ENCODE peak calls at places on chromosomes 13 and 19, in five cellular contexts. One of them, this sample, is unnamed.
A peak's percentile ranks its signal among the peaks of the same experiment; 100 is the strongest.

GRCh38 chr13:39462456-39462855 is 140.5 kb downstream of the LHFPL6 start:
- DNase-seq in ovary: no peak
- DNase-seq in lower leg skin: no peak
- DNase-seq in body of pancreas: no peak
- DNase-seq in GM12892: no peak
- DNase-seq in this sample: no peak

GRCh38 chr19:2282062-2282861 is at the start of gene PEAK3:
- DNase-seq in body of pancreas: peak; percentile 78
- DNase-seq in lower leg skin: peak; percentile 96
- DNase-seq in ovary: no peak
- DNase-seq in GM12892: no peak
- DNase-seq in this sample: peak; percentile 87

GRCh38 chr19:55344444-55344843 is 4.8 kb downstream of the KMT5C start:
- DNase-seq in ovary: no peak
- DNase-seq in GM12892: no peak
- DNase-seq in lower leg skin: no peak
- DNase-seq in body of pancreas: no peak
- DNase-seq in this sample: no peak

GRCh38 chr13:23710366-23710765 is 140.2 kb downstream of the TNFRSF19 start:
- DNase-seq in GM12892: no peak
- DNase-seq in ovary: no peak
- DNase-seq in lower leg skin: no peak
- DNase-seq in body of pancreas: no peak
- DNase-seq in this sample: no peak

GRCh38 chr13:50379584-50379983 is 364.3 kb downstream of the KCNRG start:
- DNase-seq in ovary: no peak
- DNase-seq in lower leg skin: no peak
- DNase-seq in body of pancreas: no peak
- DNase-seq in GM12892: no peak
- DNase-seq in this sample: no peak

GRCh38 chr19:38264486-38265212 is at the start of gene SPINT2:
- DNase-seq in body of pancreas: no peak
- DNase-seq in GM12892: no peak
- DNase-seq in lower leg skin: peak; percentile 95
- DNase-seq in ovary: no peak
- DNase-seq in this sample: no peak

GRCh38 chr13:50220938-50221337 is 205.7 kb downstream of the KCNRG start:
- DNase-seq in lower leg skin: no peak
- DNase-seq in GM12892: no peak
- DNase-seq in ovary: no peak
- DNase-seq in body of pancreas: no peak
- DNase-seq in this sample: no peak

GRCh38 chr13:44165895-44166496 is 207.6 kb upstream of the SERP2 start:
- DNase-seq in lower leg skin: no peak
- DNase-seq in body of pancreas: no peak
- DNase-seq in GM12892: no peak
- DNase-seq in ovary: no peak
- DNase-seq in this sample: no peak

GRCh38 chr13:51840917-51841316 is 4.1 kb downstream of the TMEM272 start:
- DNase-seq in ovary: no peak
- DNase-seq in lower leg skin: no peak
- DNase-seq in body of pancreas: no peak
- DNase-seq in GM12892: no peak
- DNase-seq in this sample: no peak

GRCh38 chr13:97493471-97493870 is 59.5 kb downstream of the RAP2A start:
- DNase-seq in GM12892: no peak
- DNase-seq in lower leg skin: no peak
- DNase-seq in ovary: no peak
- DNase-seq in body of pancreas: no peak
- DNase-seq in this sample: no peak

GRCh38 chr19:40466219-40467006 is at the start of gene SPTBN4:
- DNase-seq in body of pancreas: peak; percentile 39
- DNase-seq in ovary: peak; percentile 44
- DNase-seq in GM12892: no peak
- DNase-seq in lower leg skin: peak; percentile 90
- DNase-seq in this sample: no peak

GRCh38 chr19:17963936-17964691 is 2.8 kb upstream of the KCNN1 start:
- DNase-seq in GM12892: no peak
- DNase-seq in lower leg skin: no peak
- DNase-seq in ovary: no peak
- DNase-seq in body of pancreas: no peak
- DNase-seq in this sample: no peak

GRCh38 chr19:1068111-1069001 is 1.4 kb downstream of the ARHGAP45 start:
- DNase-seq in body of pancreas: peak; percentile 53
- DNase-seq in GM12892: no peak
- DNase-seq in ovary: no peak
- DNase-seq in lower leg skin: no peak
- DNase-seq in this sample: peak; percentile 91

GRCh38 chr19:3982701-3983541 is 2.3 kb downstream of the EEF2 start:
- DNase-seq in body of pancreas: no peak
- DNase-seq in ovary: no peak
- DNase-seq in lower leg skin: no peak
- DNase-seq in GM12892: peak; percentile 17
- DNase-seq in this sample: peak; percentile 73
- TF ChIP-seq POLR2A in body of pancreas: no peak
- TF ChIP-seq POLR2A in ovary: no peak
- TF ChIP-seq POLR2A in lower leg skin: no peak
- TF ChIP-seq POLR2A in GM12892: no peak
- TF ChIP-seq POLR2A in this sample: no peak

DNA sequence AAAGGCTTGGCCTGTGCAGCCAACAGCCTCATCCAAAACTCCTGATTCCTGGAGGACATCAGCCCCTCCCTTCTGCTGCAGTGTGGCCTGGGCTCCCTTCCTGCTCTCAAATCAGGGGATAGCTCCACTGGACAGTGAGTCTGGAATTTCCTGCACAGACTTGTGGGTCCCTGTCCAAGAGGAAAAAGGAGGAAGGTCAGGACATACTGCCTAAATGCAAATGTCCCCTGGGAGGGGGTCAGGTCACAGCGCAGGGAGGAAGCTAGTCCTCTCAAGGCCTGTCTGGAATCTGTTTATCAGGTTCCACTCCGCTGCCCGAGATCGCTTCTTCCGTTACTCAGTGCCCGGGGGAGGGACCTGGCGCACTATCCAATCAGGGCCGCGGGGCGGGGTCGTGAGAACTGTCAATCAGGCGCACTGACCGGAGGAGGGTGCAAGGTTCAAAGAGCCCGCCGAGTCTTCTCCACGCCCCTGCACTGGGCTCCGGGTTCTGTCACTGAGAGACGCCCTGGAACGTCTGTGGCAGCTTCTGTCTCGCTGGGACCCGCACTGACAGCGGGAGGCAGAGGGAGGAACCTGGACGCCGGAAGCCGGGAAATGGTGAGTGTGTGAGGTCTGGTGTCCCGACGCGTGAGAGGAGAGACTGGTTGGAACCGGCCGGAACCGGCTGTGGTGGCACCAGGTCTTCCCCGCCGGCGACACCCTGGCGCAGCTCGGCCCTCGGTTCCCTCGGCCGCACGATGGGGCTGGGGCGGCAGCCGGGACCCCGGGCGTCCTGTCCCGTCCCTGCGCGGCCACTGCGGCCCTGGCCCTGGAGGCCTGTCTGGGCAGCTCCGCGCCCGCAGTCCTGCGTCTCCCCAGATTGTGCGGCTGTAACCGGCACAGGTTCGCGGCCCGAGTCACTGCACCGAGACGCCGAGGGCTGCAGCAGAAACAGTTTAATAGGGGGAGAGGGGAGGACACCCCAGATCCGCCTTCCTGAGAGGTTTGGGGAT is at the start of gene ZNF441:
- DNase-seq in GM12892: peak; percentile 79
- DNase-seq in body of pancreas: peak; percentile 98
- DNase-seq in ovary: peak; percentile 95
- DNase-seq in lower leg skin: peak; percentile 100
- DNase-seq in this sample: peak; percentile 98
- TF ChIP-seq POLR2A in GM12892: peak; percentile 72
- TF ChIP-seq POLR2A in body of pancreas: peak; percentile 39
- TF ChIP-seq POLR2A in ovary: peak; percentile 61
- TF ChIP-seq POLR2A in lower leg skin: no peak
- TF ChIP-seq POLR2A in this sample: peak; percentile 56

DNA sequence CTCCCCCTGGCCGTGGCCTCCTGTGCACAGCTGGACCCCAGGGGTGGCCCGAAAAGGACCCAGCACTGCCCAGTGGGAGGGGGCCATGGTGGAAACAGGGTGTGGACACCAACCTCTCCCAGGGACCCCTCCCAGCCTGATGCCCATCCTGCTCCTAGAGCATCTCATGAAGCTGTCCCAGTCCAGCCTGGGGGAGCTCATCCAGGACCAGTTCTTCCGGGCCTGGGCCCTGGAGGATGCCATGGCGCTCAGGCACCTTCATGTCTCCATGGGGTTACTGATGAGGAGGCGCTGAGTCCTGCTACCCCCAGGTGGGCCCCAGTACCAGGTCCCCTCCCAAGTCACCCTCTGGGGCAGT is 52.8 kb upstream of the TPM4 start:
- DNase-seq in lower leg skin: peak; percentile 76
- DNase-seq in ovary: no peak
- DNase-seq in GM12892: no peak
- DNase-seq in body of pancreas: no peak
- DNase-seq in this sample: no peak
- TF ChIP-seq POLR2A in lower leg skin: no peak
- TF ChIP-seq POLR2A in ovary: no peak
- TF ChIP-seq POLR2A in GM12892: no peak
- TF ChIP-seq POLR2A in body of pancreas: no peak
- TF ChIP-seq POLR2A in this sample: no peak

GRCh38 chr19:6110360-6110977 is at the start of gene RFX2:
- DNase-seq in GM12892: peak; percentile 94
- DNase-seq in lower leg skin: peak; percentile 100
- DNase-seq in body of pancreas: peak; percentile 99
- DNase-seq in ovary: peak; percentile 99
- DNase-seq in this sample: peak; percentile 100
- TF ChIP-seq POLR2A in GM12892: peak; percentile 58
- TF ChIP-seq POLR2A in lower leg skin: no peak
- TF ChIP-seq POLR2A in body of pancreas: no peak
- TF ChIP-seq POLR2A in ovary: peak; percentile 70
- TF ChIP-seq POLR2A in this sample: no peak

DNA sequence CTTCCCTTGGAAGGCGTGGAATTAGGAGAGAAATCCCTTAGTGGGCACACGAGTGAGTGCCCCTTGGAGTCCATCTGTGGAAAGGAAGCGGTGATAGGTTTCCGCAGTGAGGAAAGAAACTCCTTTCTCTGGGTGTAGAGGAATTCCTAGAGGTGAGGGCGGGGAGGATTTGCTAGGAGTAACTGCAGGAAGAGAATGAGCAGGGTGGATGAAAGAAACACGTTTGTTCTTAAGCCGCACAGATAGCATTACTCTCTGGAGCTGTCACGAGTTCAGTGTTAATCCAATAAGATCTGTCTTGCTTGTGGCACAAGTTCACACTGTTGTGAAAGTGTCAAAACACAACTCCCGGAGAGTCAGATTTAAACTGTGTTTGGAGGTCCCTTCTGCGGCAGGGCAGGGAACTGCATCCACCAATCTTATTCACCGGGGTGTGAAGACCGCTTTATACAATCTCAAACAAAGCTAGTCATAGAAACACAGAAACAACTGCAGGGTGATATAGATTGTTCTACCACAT is 1.2 kb downstream of the KL start:
- DNase-seq in body of pancreas: peak; percentile 25
- DNase-seq in GM12892: peak; percentile 35
- DNase-seq in ovary: no peak
- DNase-seq in lower leg skin: peak; percentile 88
- DNase-seq in this sample: no peak
- TF ChIP-seq POLR2A in body of pancreas: no peak
- TF ChIP-seq POLR2A in GM12892: no peak
- TF ChIP-seq POLR2A in ovary: no peak
- TF ChIP-seq POLR2A in lower leg skin: no peak
- TF ChIP-seq POLR2A in this sample: no peak

GRCh38 chr13:48000559-48001126 is 430 bp downstream of the SUCLA2 start:
- DNase-seq in GM12892: no peak
- DNase-seq in body of pancreas: peak; percentile 3
- DNase-seq in lower leg skin: no peak
- DNase-seq in ovary: no peak
- DNase-seq in this sample: peak; percentile 26

GRCh38 chr13:47997384-47997783 is 3.7 kb downstream of the SUCLA2 start:
- DNase-seq in body of pancreas: no peak
- DNase-seq in lower leg skin: no peak
- DNase-seq in GM12892: no peak
- DNase-seq in ovary: no peak
- DNase-seq in this sample: no peak

GRCh38 chr13:47999973-48000372 is 1.1 kb downstream of the SUCLA2 start:
- DNase-seq in lower leg skin: no peak
- DNase-seq in GM12892: no peak
- DNase-seq in body of pancreas: no peak
- DNase-seq in ovary: no peak
- DNase-seq in this sample: no peak

GRCh38 chr13:48004201-48004600 is 3.1 kb upstream of the SUCLA2 start:
- DNase-seq in body of pancreas: no peak
- DNase-seq in ovary: no peak
- DNase-seq in lower leg skin: no peak
- DNase-seq in GM12892: no peak
- DNase-seq in this sample: no peak

DNA sequence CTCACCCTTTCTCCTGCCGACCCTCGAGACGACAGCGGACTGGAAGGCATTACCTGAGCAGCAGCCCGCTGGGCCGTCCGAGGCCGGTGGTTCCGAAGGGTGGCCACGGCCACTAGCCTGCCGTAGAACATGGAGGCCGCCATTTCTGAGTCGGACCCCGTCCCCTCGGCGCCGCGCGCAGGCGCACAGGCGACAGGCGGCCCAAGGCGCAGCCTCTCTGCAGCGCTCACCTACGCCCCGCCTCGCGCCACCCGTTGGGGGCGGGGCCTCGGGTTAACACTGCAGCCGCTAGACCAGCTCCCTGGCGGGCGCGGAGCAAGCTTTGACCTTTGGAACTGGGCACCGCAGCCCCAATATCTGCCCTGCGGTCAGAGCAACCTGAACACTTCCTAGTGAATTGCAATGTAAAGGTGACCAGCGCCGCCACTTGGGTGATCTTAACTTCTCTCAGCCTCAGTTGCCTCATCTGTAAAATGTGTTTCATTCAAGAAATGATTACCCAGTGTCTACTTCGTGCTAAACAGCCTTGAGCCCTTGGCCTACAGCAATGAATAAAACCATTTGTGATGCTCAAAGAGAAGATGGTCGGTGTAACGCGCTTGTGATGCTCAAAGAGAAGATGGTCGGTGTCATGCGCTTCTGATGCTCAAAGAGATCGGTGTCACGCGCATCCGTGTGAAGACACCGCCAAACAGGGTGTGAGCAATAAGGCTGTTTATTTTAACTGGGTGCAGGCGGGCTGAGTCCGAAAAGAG is at the start of gene SUCLA2:
- DNase-seq in GM12892: peak; percentile 96
- DNase-seq in ovary: peak; percentile 85
- DNase-seq in lower leg skin: peak; percentile 96
- DNase-seq in body of pancreas: peak; percentile 91
- DNase-seq in this sample: peak; percentile 98
- TF ChIP-seq POLR2A in GM12892: peak; percentile 72
- TF ChIP-seq POLR2A in ovary: no peak
- TF ChIP-seq POLR2A in lower leg skin: no peak
- TF ChIP-seq POLR2A in body of pancreas: peak; percentile 30
- TF ChIP-seq POLR2A in this sample: no peak